ENCODE peak calls at places on chromosomes 7 and 10, in six cellular contexts. J, B, L, Z, N and Y are unnamed samples.

GRCh38 chr7:72406820-72407403 is 5.2 kb downstream of the CALN1 start:
- DNase-seq in J (no peak), B (no peak), L (no peak), Z (no peak), N (no peak), Y (no peak)

GRCh38 chr10:100338434-100339036 is 8.5 kb upstream of the SCD start:
- DNase-seq in J (peak; percentile 78), B (peak; percentile 63), L (peak; percentile 85), Z (peak; percentile 60), N (no peak), Y (peak; percentile 67)

GRCh38 chr10:14405076-14406065 is 74.6 kb upstream of the FRMD4A start:
- DNase-seq in J (no peak), B (no peak), L (no peak), Z (no peak), N (no peak), Y (no peak)

GRCh38 chr7:48525726-48526374 is 354.6 kb downstream of the ABCA13 start:
- DNase-seq in J (no peak), B (no peak), L (no peak), Z (no peak), N (no peak), Y (no peak)

GRCh38 chr7:55306331-55306730 is 58.8 kb upstream of the LANCL2 start:
- DNase-seq in J (no peak), B (no peak), L (no peak), Z (no peak), N (no peak), Y (no peak)

GRCh38 chr7:88664630-88665233 is 94.8 kb upstream of the ZNF804B start:
- DNase-seq in J (no peak), B (peak; percentile 88), L (no peak), Z (no peak), N (no peak), Y (no peak)

GRCh38 chr10:87685832-87686589 is 26.3 kb downstream of the PAPSS2 start:
- DNase-seq in J (no peak), B (no peak), L (no peak), Z (no peak), N (no peak), Y (no peak)

GRCh38 chr7:28096713-28097112 is 83.9 kb downstream of the JAZF1 start:
- DNase-seq in J (peak; percentile 55), B (peak; percentile 71), L (peak; percentile 72), Z (peak; percentile 27), N (peak; percentile 12), Y (peak; percentile 81)

GRCh38 chr10:60572511-60573194 is 183.0 kb upstream of the ANK3 start:
- DNase-seq in J (no peak), B (peak; percentile 18), L (no peak), Z (peak; percentile 12), N (no peak), Y (no peak)

GRCh38 chr7:146701166-146701565 is 584.6 kb downstream of the CNTNAP2 start:
- DNase-seq in J (no peak), B (no peak), L (no peak), Z (no peak), N (no peak), Y (no peak)

GRCh38 chr7:22109761-22110160 is 164.1 kb upstream of the CDCA7L start:
- DNase-seq in J (peak; percentile 71), B (no peak), L (peak; percentile 28), Z (peak; percentile 65), N (no peak), Y (peak; percentile 52)
- TF ChIP-seq CTCF in J (peak; percentile 67), B (peak; percentile 42), L (no peak), Z (peak; percentile 66), N (peak; percentile 49), Y (peak; percentile 49)

GRCh38 chr10:56317603-56318002 is 43.5 kb downstream of the ZWINT start:
- DNase-seq in J (no peak), B (no peak), L (no peak), Z (no peak), N (no peak), Y (no peak)

GRCh38 chr10:56318816-56319215 is 42.2 kb downstream of the ZWINT start:
- DNase-seq in J (no peak), B (no peak), L (no peak), Z (no peak), N (no peak), Y (no peak)

GRCh38 chr10:56316603-56317002 is 44.5 kb downstream of the ZWINT start:
- DNase-seq in J (no peak), B (no peak), L (no peak), Z (no peak), N (no peak), Y (no peak)

DNA sequence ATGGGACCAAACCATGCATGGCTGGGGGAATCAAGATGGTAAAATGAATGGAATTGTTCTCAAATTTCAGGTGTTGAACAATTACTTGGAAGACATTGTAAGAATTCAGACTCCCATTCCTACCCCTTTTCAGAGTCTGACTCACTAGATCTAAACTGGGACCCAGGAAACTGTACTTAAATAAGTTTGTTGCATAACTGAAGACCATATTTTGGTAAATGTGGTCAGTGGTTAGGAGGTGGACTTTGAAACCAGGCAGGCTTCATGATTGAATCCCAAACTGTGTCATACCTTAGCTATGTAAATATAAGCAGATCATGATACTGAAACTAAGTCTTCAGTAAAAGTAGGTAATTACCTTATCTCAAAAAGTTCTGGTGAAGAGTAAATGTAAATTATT is 41.7 kb downstream of the ZWINT start:
- DNase-seq in J (no peak), B (no peak), L (no peak), Z (no peak), N (peak; percentile 57), Y (peak; percentile 25)
- TF ChIP-seq MAX in J (no peak), B (no peak), L (no peak), Z (no peak), N (no peak), Y (no peak)

GRCh38 chr7:5776894-5777645 is 4.4 kb downstream of the RNF216 start:
- DNase-seq in J (no peak), B (no peak), L (no peak), Z (no peak), N (no peak), Y (no peak)
- TF ChIP-seq MYC in J (no peak), B (no peak), L (no peak), Z (no peak), N (no peak), Y (no peak)

GRCh38 chr10:58894929-58895328 is 281.5 kb upstream of the PHYHIPL start:
- DNase-seq in J (no peak), B (no peak), L (no peak), Z (peak; percentile 61), N (no peak), Y (no peak)
- TF ChIP-seq CTCF in J (no peak), B (no peak), L (peak; percentile 5), Z (peak; percentile 68), N (no peak), Y (no peak)

GRCh38 chr10:33695536-33695935 is 361.1 kb upstream of the NRP1 start:
- DNase-seq in J (no peak), B (no peak), L (no peak), Z (peak; percentile 12), N (no peak), Y (no peak)

GRCh38 chr10:33697016-33697415 is 362.5 kb upstream of the NRP1 start:
- DNase-seq in J (no peak), B (no peak), L (no peak), Z (no peak), N (no peak), Y (no peak)

GRCh38 chr10:33698028-33698427 is 363.6 kb upstream of the NRP1 start:
- DNase-seq in J (no peak), B (no peak), L (no peak), Z (no peak), N (no peak), Y (no peak)
- TF ChIP-seq MAX in J (no peak), B (no peak), L (no peak), Z (no peak), N (no peak), Y (no peak)

GRCh38 chr10:121974019-121974534 is 940 bp downstream of the NSMCE4A start:
- DNase-seq in J (peak; percentile 38), B (no peak), L (no peak), Z (no peak), N (no peak), Y (no peak)
- TF ChIP-seq MYC in J (no peak), B (peak; percentile 53), L (no peak), Z (no peak), N (no peak), Y (no peak)

GRCh38 chr10:46325021-46325420 is 38.2 kb downstream of the ANTXRL start:
- DNase-seq in J (no peak), B (no peak), L (no peak), Z (no peak), N (no peak), Y (peak; percentile 41)
- TF ChIP-seq CTCF in J (peak; percentile 40), B (peak; percentile 25), L (peak; percentile 29), Z (no peak), N (peak; percentile 21), Y (peak; percentile 62)

GRCh38 chr10:32937824-32938482 is 20.1 kb downstream of the ITGB1 start:
- DNase-seq in J (no peak), B (peak; percentile 60), L (no peak), Z (peak; percentile 52), N (no peak), Y (no peak)

GRCh38 chr10:32939296-32940111 is 18.5 kb downstream of the ITGB1 start:
- DNase-seq in J (no peak), B (no peak), L (no peak), Z (no peak), N (no peak), Y (no peak)

GRCh38 chr10:32940321-32941264 is 17.4 kb downstream of the ITGB1 start:
- DNase-seq in J (no peak), B (no peak), L (no peak), Z (no peak), N (no peak), Y (no peak)

GRCh38 chr10:32941357-32941756 is 16.7 kb downstream of the ITGB1 start:
- DNase-seq in J (no peak), B (no peak), L (no peak), Z (no peak), N (no peak), Y (no peak)

GRCh38 chr10:32938554-32939061 is 19.4 kb downstream of the ITGB1 start:
- DNase-seq in J (peak; percentile 43), B (no peak), L (no peak), Z (peak; percentile 83), N (no peak), Y (no peak)
- TF ChIP-seq MAX in J (no peak), B (no peak), L (no peak), Z (peak; percentile 35), N (no peak), Y (no peak)